ENCODE peak calls at places on chromosomes 6 and 20, in ten cellular contexts. One of them, this sample, is unnamed.

GRCh38 chr20:58570181-58570859 is 55.1 kb upstream of the APCDD1L start:
- DNase-seq in IMR-90: no peak
- DNase-seq in body of pancreas: no peak
- DNase-seq in transverse colon: no peak
- DNase-seq in thyroid gland: no peak
- DNase-seq in heart left ventricle: no peak
- DNase-seq in GM12878: no peak
- DNase-seq in HCT116: no peak
- DNase-seq in tibial nerve: no peak
- DNase-seq in NB4: no peak
- DNase-seq in this sample: no peak

GRCh38 chr6:100657678-100658330 is 193.1 kb upstream of the SIM1 start:
- DNase-seq in IMR-90: peak; percentile 3
- DNase-seq in body of pancreas: no peak
- DNase-seq in transverse colon: no peak
- DNase-seq in thyroid gland: no peak
- DNase-seq in heart left ventricle: no peak
- DNase-seq in GM12878: no peak
- DNase-seq in HCT116: no peak
- DNase-seq in tibial nerve: no peak
- DNase-seq in NB4: peak; percentile 38
- DNase-seq in this sample: no peak

GRCh38 chr6:3208096-3208774 is 19.2 kb downstream of the TUBB2B start:
- DNase-seq in IMR-90: peak; percentile 95
- DNase-seq in body of pancreas: no peak
- DNase-seq in transverse colon: no peak
- DNase-seq in thyroid gland: no peak
- DNase-seq in heart left ventricle: no peak
- DNase-seq in GM12878: no peak
- DNase-seq in HCT116: no peak
- DNase-seq in tibial nerve: peak; percentile 45
- DNase-seq in NB4: no peak
- DNase-seq in this sample: peak; percentile 89

GRCh38 chr20:41100001-41100480 is 37.3 kb upstream of the PLCG1 start:
- DNase-seq in IMR-90: peak; percentile 62
- DNase-seq in body of pancreas: no peak
- DNase-seq in transverse colon: no peak
- DNase-seq in thyroid gland: no peak
- DNase-seq in heart left ventricle: no peak
- DNase-seq in GM12878: no peak
- DNase-seq in HCT116: no peak
- DNase-seq in tibial nerve: no peak
- DNase-seq in NB4: no peak
- DNase-seq in this sample: no peak

GRCh38 chr20:37901667-37902503 is 1.0 kb upstream of the VSTM2L start:
- DNase-seq in IMR-90: peak; percentile 60
- DNase-seq in body of pancreas: no peak
- DNase-seq in transverse colon: no peak
- DNase-seq in thyroid gland: peak; percentile 39
- DNase-seq in heart left ventricle: no peak
- DNase-seq in GM12878: no peak
- DNase-seq in HCT116: peak; percentile 4
- DNase-seq in tibial nerve: no peak
- DNase-seq in NB4: peak; percentile 74
- DNase-seq in this sample: no peak

GRCh38 chr20:58669287-58670006 is 18.4 kb downstream of the STX16 start:
- DNase-seq in IMR-90: no peak
- DNase-seq in body of pancreas: no peak
- DNase-seq in transverse colon: no peak
- DNase-seq in thyroid gland: no peak
- DNase-seq in heart left ventricle: no peak
- DNase-seq in GM12878: peak; percentile 32
- DNase-seq in HCT116: no peak
- DNase-seq in tibial nerve: no peak
- DNase-seq in NB4: no peak
- DNase-seq in this sample: no peak

GRCh38 chr6:136783495-136784270 is 8.6 kb downstream of the MAP3K5 start:
- DNase-seq in IMR-90: no peak
- DNase-seq in body of pancreas: no peak
- DNase-seq in transverse colon: no peak
- DNase-seq in thyroid gland: no peak
- DNase-seq in heart left ventricle: peak; percentile 35
- DNase-seq in GM12878: no peak
- DNase-seq in HCT116: no peak
- DNase-seq in tibial nerve: no peak
- DNase-seq in NB4: peak; percentile 97
- DNase-seq in this sample: no peak

GRCh38 chr6:14197118-14197517 is 79.5 kb downstream of the CD83 start:
- DNase-seq in IMR-90: no peak
- DNase-seq in body of pancreas: no peak
- DNase-seq in transverse colon: no peak
- DNase-seq in thyroid gland: no peak
- DNase-seq in heart left ventricle: no peak
- DNase-seq in GM12878: no peak
- DNase-seq in HCT116: no peak
- DNase-seq in tibial nerve: no peak
- DNase-seq in NB4: no peak
- DNase-seq in this sample: no peak

DNA sequence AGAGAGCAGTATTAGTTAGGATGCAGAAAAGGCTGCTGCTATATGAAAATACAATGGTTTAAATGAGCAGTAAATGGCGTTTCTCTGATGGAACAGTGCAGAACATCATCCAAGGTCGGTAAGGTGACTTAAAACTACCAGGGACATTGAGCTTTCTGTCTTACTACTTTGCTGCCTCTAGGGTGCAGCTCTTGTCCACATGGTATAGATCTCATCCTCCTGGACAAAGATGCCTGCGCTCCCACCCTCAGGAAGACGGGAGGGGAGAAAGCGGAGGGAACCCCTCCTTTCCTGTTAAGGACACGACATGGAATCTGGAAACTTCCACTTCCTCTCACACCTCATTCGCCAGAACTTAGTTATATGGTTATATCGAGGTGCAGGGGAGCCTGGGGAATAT is 224.4 kb upstream of the TSHZ2 start:
- DNase-seq in IMR-90: no peak
- DNase-seq in body of pancreas: peak; percentile 12
- DNase-seq in transverse colon: no peak
- DNase-seq in thyroid gland: no peak
- DNase-seq in heart left ventricle: no peak
- DNase-seq in GM12878: no peak
- DNase-seq in HCT116: no peak
- DNase-seq in tibial nerve: no peak
- DNase-seq in NB4: no peak
- DNase-seq in this sample: no peak
- H3K4me3 ChIP-seq in IMR-90: no peak overlapping the region
- H3K4me3 ChIP-seq in body of pancreas: no peak overlapping the region
- H3K4me3 ChIP-seq in transverse colon: no peak overlapping the region
- H3K4me3 ChIP-seq in thyroid gland: no peak overlapping the region
- H3K4me3 ChIP-seq in heart left ventricle: no peak overlapping the region
- H3K4me3 ChIP-seq in GM12878: no peak overlapping the region
- H3K4me3 ChIP-seq in HCT116: no peak overlapping the region
- H3K4me3 ChIP-seq in tibial nerve: no peak overlapping the region
- H3K4me3 ChIP-seq in NB4: no peak overlapping the region
- H3K4me3 ChIP-seq in this sample: no peak overlapping the region

GRCh38 chr6:37205997-37206340 is 36.0 kb downstream of the PIM1 start:
- DNase-seq in IMR-90: no peak
- DNase-seq in body of pancreas: no peak
- DNase-seq in transverse colon: no peak
- DNase-seq in thyroid gland: peak; percentile 58
- DNase-seq in heart left ventricle: no peak
- DNase-seq in GM12878: no peak
- DNase-seq in HCT116: no peak
- DNase-seq in tibial nerve: no peak
- DNase-seq in NB4: no peak
- DNase-seq in this sample: peak; percentile 60

GRCh38 chr6:37202788-37203491 is 33.0 kb downstream of the PIM1 start:
- DNase-seq in IMR-90: no peak
- DNase-seq in body of pancreas: no peak
- DNase-seq in transverse colon: peak; percentile 27
- DNase-seq in thyroid gland: no peak
- DNase-seq in heart left ventricle: no peak
- DNase-seq in GM12878: no peak
- DNase-seq in HCT116: no peak
- DNase-seq in tibial nerve: no peak
- DNase-seq in NB4: no peak
- DNase-seq in this sample: no peak

GRCh38 chr6:37204014-37204751 is 34.2 kb downstream of the PIM1 start:
- DNase-seq in IMR-90: peak; percentile 47
- DNase-seq in body of pancreas: peak; percentile 87
- DNase-seq in transverse colon: peak; percentile 77
- DNase-seq in thyroid gland: peak; percentile 87
- DNase-seq in heart left ventricle: no peak
- DNase-seq in GM12878: no peak
- DNase-seq in HCT116: no peak
- DNase-seq in tibial nerve: no peak
- DNase-seq in NB4: no peak
- DNase-seq in this sample: no peak

GRCh38 chr6:37206674-37207073 is 36.7 kb downstream of the PIM1 start:
- DNase-seq in IMR-90: no peak
- DNase-seq in body of pancreas: no peak
- DNase-seq in transverse colon: no peak
- DNase-seq in thyroid gland: no peak
- DNase-seq in heart left ventricle: no peak
- DNase-seq in GM12878: no peak
- DNase-seq in HCT116: no peak
- DNase-seq in tibial nerve: no peak
- DNase-seq in NB4: no peak
- DNase-seq in this sample: no peak

DNA sequence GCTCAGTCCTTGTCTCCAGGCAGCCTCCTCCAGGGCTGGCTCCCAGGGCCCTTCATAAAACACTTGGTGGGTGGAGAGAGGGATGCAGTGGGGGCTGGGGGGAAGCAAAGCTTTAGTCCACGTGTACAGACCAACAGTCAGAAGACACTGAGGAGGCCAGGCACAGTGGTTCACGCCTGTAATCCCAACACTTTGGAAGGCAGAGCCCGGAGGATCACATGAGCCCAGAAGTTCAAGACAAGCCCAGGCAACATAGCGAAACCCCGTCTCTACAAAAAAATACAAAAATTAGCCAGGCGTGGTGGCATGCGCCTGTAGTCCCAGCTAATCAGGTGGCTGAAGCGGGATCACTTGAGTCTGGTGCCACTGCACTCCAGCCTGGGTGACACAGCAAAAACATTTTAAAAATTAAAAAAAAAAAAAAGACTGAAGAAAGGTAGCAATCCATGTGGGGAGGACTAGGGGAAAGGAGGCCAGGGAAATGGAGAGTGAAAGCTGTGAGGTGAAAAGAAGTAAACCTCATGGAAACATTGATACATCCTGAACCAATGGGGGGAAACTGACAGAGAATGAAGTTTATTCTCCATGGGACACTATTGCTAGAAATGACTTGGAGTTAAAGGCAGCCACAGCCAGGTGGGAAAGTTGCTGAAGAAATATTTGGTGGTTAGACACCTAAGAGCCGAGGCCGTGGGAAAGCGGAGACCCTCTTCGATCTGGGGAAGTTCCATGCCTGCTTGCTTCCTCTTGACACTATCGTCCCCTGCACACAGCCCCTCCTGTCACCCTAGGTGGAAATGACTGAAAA is 35.4 kb downstream of the PIM1 start:
- DNase-seq in IMR-90: no peak
- DNase-seq in body of pancreas: no peak
- DNase-seq in transverse colon: no peak
- DNase-seq in thyroid gland: peak; percentile 88
- DNase-seq in heart left ventricle: no peak
- DNase-seq in GM12878: no peak
- DNase-seq in HCT116: no peak
- DNase-seq in tibial nerve: no peak
- DNase-seq in NB4: no peak
- DNase-seq in this sample: peak; percentile 77
- TF ChIP-seq POLR2A in IMR-90: no peak
- TF ChIP-seq POLR2A in body of pancreas: no peak
- TF ChIP-seq POLR2A in transverse colon: no peak
- TF ChIP-seq POLR2A in thyroid gland: peak; percentile 49
- TF ChIP-seq POLR2A in heart left ventricle: no peak
- TF ChIP-seq POLR2A in GM12878: no peak
- TF ChIP-seq POLR2A in HCT116: no peak
- TF ChIP-seq POLR2A in tibial nerve: no peak
- TF ChIP-seq POLR2A in NB4: no peak
- TF ChIP-seq POLR2A in this sample: no peak

DNA sequence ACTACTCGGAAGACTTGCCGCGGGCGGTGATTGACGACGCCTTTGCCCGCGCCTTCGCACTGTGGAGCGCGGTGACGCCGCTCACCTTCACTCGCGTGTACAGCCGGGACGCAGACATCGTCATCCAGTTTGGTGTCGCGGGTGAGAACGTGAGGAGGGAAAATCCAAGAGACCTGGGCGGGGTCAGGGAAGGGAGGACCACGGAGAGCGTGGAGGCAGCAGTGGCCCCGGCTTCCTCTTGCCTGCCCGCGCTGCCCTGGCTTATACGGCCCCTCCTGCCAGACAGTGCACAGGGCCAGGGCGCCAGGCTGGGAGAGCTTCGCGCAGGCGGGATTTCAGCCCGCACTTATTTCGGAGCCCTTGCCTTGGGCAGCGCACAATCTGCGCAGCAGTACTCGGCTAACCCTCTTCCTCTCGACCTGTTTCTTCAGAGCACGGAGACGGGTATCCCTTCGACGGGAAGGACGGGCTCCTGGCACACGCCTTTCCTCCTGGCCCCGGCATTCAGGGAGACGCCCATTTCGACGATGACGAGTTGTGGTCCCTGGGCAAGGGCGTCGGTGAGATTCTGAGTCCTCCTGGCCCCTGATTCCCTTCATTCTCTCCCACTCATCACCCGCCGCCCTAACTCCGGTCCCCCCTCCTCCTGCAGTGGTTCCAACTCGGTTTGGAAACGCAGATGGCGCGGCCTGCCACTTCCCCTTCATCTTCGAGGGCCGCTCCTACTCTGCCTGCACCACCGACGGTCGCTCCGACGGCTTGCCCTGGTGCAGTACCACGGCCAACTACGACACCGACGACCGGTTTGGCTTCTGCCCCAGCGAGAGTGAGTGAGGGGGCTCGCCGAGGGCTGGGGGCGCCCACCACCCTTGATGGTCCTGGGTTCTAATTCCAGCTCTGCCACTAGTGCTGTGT is 2.0 kb downstream of the MMP9 start:
- DNase-seq in IMR-90: peak; percentile 7
- DNase-seq in body of pancreas: no peak
- DNase-seq in transverse colon: no peak
- DNase-seq in thyroid gland: no peak
- DNase-seq in heart left ventricle: no peak
- DNase-seq in GM12878: no peak
- DNase-seq in HCT116: no peak
- DNase-seq in tibial nerve: no peak
- DNase-seq in NB4: no peak
- DNase-seq in this sample: peak; percentile 87
- H3K4me3 ChIP-seq in IMR-90: no peak overlapping the region
- H3K4me3 ChIP-seq in body of pancreas: no peak overlapping the region
- H3K4me3 ChIP-seq in transverse colon: no peak overlapping the region
- H3K4me3 ChIP-seq in thyroid gland: no peak overlapping the region
- H3K4me3 ChIP-seq in heart left ventricle: no peak overlapping the region
- H3K4me3 ChIP-seq in GM12878: no peak overlapping the region
- H3K4me3 ChIP-seq in HCT116: no peak overlapping the region
- H3K4me3 ChIP-seq in tibial nerve: peak overlapping the region; percentile 9
- H3K4me3 ChIP-seq in NB4: no peak overlapping the region
- H3K4me3 ChIP-seq in this sample: no peak overlapping the region

DNA sequence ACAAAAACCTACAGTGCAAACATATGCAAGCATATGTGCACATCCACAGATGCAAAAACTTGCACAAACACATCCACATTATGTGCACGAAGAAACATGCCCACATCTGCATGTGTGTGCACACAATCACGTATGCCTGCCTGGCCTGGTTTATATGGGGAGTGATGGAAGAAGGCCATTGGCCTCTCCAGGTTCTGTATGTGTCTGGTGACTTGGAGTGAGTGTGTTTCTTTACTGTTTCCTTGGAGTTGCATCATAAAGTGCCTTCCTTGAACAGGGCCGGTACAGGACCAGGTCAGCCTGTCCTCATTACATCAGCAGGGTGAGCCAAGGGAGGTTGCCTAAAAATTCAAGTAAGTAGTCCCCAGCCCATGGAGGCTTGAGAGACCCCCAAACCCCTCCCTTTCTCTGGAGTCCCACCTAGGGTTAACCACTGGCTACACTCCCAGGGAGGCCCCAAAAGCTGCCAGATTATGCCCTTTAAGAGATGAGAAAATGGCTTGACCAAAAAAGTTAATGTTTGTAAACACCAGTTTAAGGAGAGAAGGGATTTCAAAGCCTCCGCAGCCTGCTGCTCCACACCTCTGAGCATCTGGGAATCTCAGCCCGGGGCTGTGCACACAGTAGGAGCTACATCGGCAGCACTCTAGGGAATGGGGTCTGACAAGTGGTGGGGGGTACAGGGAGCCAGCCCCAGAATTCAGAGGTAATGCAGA is 140.8 kb downstream of the VEGFA start:
- DNase-seq in IMR-90: peak; percentile 86
- DNase-seq in body of pancreas: no peak
- DNase-seq in transverse colon: no peak
- DNase-seq in thyroid gland: no peak
- DNase-seq in heart left ventricle: no peak
- DNase-seq in GM12878: no peak
- DNase-seq in HCT116: peak; percentile 73
- DNase-seq in tibial nerve: no peak
- DNase-seq in NB4: peak; percentile 57
- DNase-seq in this sample: no peak
- TF ChIP-seq POLR2A in IMR-90: no peak
- TF ChIP-seq POLR2A in body of pancreas: no peak
- TF ChIP-seq POLR2A in transverse colon: no peak
- TF ChIP-seq POLR2A in thyroid gland: no peak
- TF ChIP-seq POLR2A in heart left ventricle: no peak
- TF ChIP-seq POLR2A in GM12878: no peak
- TF ChIP-seq POLR2A in HCT116: no peak
- TF ChIP-seq POLR2A in tibial nerve: no peak
- TF ChIP-seq POLR2A in NB4: no peak
- TF ChIP-seq POLR2A in this sample: no peak